ENCODE peak calls at places on chromosomes 11 and 22, in five cellular contexts. One of them, this sample, is unnamed. For H3K4me1 and H3K36me3, the result is how much of the 10 kb centered on the place peaks cover.

GRCh38 chr11:78720281-78720989 is 145.8 kb upstream of the NARS2 start:
- DNase-seq in endodermal cell: no peak
- DNase-seq in MM.1S: no peak
- DNase-seq in cardiac muscle cell: no peak
- DNase-seq in stomach: no peak
- DNase-seq in this sample: no peak

GRCh38 chr11:17219016-17219415 is 11.2 kb upstream of the PIK3C2A start:
- DNase-seq in endodermal cell: no peak
- DNase-seq in MM.1S: no peak
- DNase-seq in cardiac muscle cell: no peak
- DNase-seq in stomach: no peak
- DNase-seq in this sample: no peak

GRCh38 chr11:12508151-12508740 is 130.9 kb downstream of the PARVA start:
- DNase-seq in endodermal cell: no peak
- DNase-seq in MM.1S: no peak
- DNase-seq in cardiac muscle cell: no peak
- DNase-seq in stomach: no peak
- DNase-seq in this sample: no peak

GRCh38 chr11:68513930-68514487 is 53.5 kb downstream of the PPP6R3 start:
- DNase-seq in endodermal cell: no peak
- DNase-seq in MM.1S: no peak
- DNase-seq in cardiac muscle cell: no peak
- DNase-seq in stomach: no peak
- DNase-seq in this sample: no peak

GRCh38 chr11:69912911-69913451 is 93.8 kb upstream of the FGF3 start:
- DNase-seq in endodermal cell: peak
- DNase-seq in MM.1S: peak
- DNase-seq in cardiac muscle cell: no peak
- DNase-seq in stomach: no peak
- DNase-seq in this sample: no peak

GRCh38 chr11:43833657-43834073 is 47.0 kb upstream of the ALKBH3 start:
- DNase-seq in endodermal cell: no peak
- DNase-seq in MM.1S: no peak
- DNase-seq in cardiac muscle cell: no peak
- DNase-seq in stomach: peak
- DNase-seq in this sample: no peak

GRCh38 chr11:7688238-7688826 is 15.0 kb upstream of the CYB5R2 start:
- DNase-seq in endodermal cell: no peak
- DNase-seq in MM.1S: peak
- DNase-seq in cardiac muscle cell: peak
- DNase-seq in stomach: no peak
- DNase-seq in this sample: no peak

GRCh38 chr11:66906077-66906929 is 49.4 kb downstream of the LRFN4 start:
- DNase-seq in endodermal cell: peak
- DNase-seq in MM.1S: no peak
- DNase-seq in cardiac muscle cell: no peak
- DNase-seq in stomach: peak
- DNase-seq in this sample: no peak

GRCh38 chr11:118435233-118435892 is 929 bp upstream of the KMT2A start:
- DNase-seq in endodermal cell: peak
- DNase-seq in MM.1S: peak
- DNase-seq in cardiac muscle cell: peak
- DNase-seq in stomach: peak
- DNase-seq in this sample: peak

GRCh38 chr11:45771942-45772522 is 32.9 kb upstream of the SLC35C1 start:
- DNase-seq in endodermal cell: peak
- DNase-seq in MM.1S: peak
- DNase-seq in cardiac muscle cell: peak
- DNase-seq in stomach: peak
- DNase-seq in this sample: peak

GRCh38 chr11:76789443-76789719 is 6.2 kb downstream of the TSKU start:
- DNase-seq in endodermal cell: peak
- DNase-seq in MM.1S: no peak
- DNase-seq in cardiac muscle cell: no peak
- DNase-seq in stomach: no peak
- DNase-seq in this sample: no peak
- H3K4me1 ChIP-seq in endodermal cell: half or more
- H3K4me1 ChIP-seq in MM.1S: under half
- H3K4me1 ChIP-seq in cardiac muscle cell: under half
- H3K4me1 ChIP-seq in stomach: half or more
- H3K4me1 ChIP-seq in this sample: under half

GRCh38 chr22:48647606-48648515 is 1179.8 kb downstream of the BRD1 start:
- DNase-seq in endodermal cell: no peak
- DNase-seq in MM.1S: no peak
- DNase-seq in cardiac muscle cell: no peak
- DNase-seq in stomach: no peak
- DNase-seq in this sample: no peak

GRCh38 chr22:48645766-48646165 is 1181.9 kb downstream of the BRD1 start:
- DNase-seq in endodermal cell: no peak
- DNase-seq in MM.1S: no peak
- DNase-seq in cardiac muscle cell: no peak
- DNase-seq in stomach: no peak
- DNase-seq in this sample: no peak

GRCh38 chr22:48649031-48649430 is 1178.6 kb downstream of the BRD1 start:
- DNase-seq in endodermal cell: no peak
- DNase-seq in MM.1S: no peak
- DNase-seq in cardiac muscle cell: no peak
- DNase-seq in stomach: no peak
- DNase-seq in this sample: no peak

GRCh38 chr22:48646216-48646925 is 1181.3 kb downstream of the BRD1 start:
- DNase-seq in endodermal cell: no peak
- DNase-seq in MM.1S: no peak
- DNase-seq in cardiac muscle cell: no peak
- DNase-seq in stomach: no peak
- DNase-seq in this sample: no peak

DNA sequence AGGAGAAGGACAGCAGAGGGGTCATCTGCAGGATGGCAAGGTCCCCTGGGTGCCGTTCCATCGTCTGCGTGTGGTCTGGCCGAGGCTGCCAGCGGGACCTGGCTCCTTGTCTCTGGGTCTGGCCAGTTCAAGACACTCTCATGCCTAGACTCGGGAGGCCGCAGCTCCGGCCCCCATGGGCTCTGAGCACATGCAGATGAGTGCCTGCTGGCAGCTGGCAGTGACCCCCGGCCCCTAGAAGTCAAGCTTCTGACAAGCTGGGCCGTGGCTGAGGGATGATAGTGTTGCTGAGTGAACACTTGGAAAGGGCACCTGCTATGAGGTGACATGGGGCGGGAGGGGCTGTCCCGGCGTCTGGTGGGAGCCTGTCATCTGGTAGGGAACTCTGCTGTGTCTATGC is 1180.6 kb downstream of the BRD1 start:
- DNase-seq in endodermal cell: no peak
- DNase-seq in MM.1S: no peak
- DNase-seq in cardiac muscle cell: no peak
- DNase-seq in stomach: no peak
- DNase-seq in this sample: no peak
- H3K4me3 ChIP-seq in endodermal cell: no peak
- H3K4me3 ChIP-seq in MM.1S: no peak
- H3K4me3 ChIP-seq in cardiac muscle cell: no peak
- H3K4me3 ChIP-seq in stomach: no peak
- H3K4me3 ChIP-seq in this sample: no peak

DNA sequence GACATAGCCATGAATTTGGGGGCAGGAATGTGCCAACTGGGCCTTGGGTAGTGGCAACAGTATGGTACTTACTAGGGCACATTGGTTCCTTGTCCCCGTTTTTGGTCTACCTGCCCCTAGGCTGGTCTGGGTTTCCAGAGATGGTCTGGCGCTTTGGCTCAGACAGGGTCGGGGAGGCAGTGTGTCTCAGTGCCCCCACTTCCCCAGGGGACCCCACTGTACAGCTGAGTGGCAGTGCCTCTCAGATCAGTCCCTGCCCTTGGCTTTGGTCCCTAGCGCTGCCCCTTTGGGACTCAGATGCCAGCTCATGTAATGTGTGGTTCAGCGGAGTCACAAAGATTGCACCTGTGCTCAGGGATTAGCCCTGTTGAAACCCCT is 3.3 kb downstream of the RIC8A start:
- DNase-seq in endodermal cell: no peak
- DNase-seq in MM.1S: no peak
- DNase-seq in cardiac muscle cell: no peak
- DNase-seq in stomach: peak
- DNase-seq in this sample: no peak
- H3K36me3 ChIP-seq in endodermal cell: half or more
- H3K36me3 ChIP-seq in MM.1S: under half
- H3K36me3 ChIP-seq in cardiac muscle cell: half or more
- H3K36me3 ChIP-seq in stomach: half or more
- H3K36me3 ChIP-seq in this sample: under half

GRCh38 chr11:87194985-87195820 is 157.5 kb downstream of the TMEM135 start:
- DNase-seq in endodermal cell: no peak
- DNase-seq in MM.1S: no peak
- DNase-seq in cardiac muscle cell: no peak
- DNase-seq in stomach: no peak
- DNase-seq in this sample: no peak
- H3K4me1 ChIP-seq in endodermal cell: under half
- H3K4me1 ChIP-seq in MM.1S: under half
- H3K4me1 ChIP-seq in cardiac muscle cell: under half
- H3K4me1 ChIP-seq in stomach: under half
- H3K4me1 ChIP-seq in this sample: under half

This sample was measured in lung.